ENCODE peak calls at places on chromosome 4, in four cellular contexts. One of them, this sample, is unnamed.

GRCh38 chr4:116066711-116067245 is 953.4 kb upstream of the NDST4 start:
- DNase-seq in K562: no peak
- DNase-seq in NT2/D1: peak; percentile 2
- DNase-seq in HepG2: no peak
- DNase-seq in this sample: no peak

GRCh38 chr4:108345862-108346530 is 177.3 kb upstream of the LEF1 start:
- DNase-seq in HepG2: no peak
- DNase-seq in K562: no peak
- DNase-seq in NT2/D1: no peak
- DNase-seq in this sample: no peak

GRCh38 chr4:186617921-186618320 is 62.6 kb upstream of the MTNR1A start:
- DNase-seq in NT2/D1: no peak
- DNase-seq in K562: no peak
- DNase-seq in HepG2: no peak
- DNase-seq in this sample: no peak

GRCh38 chr4:15868065-15868464 is 70.5 kb downstream of the FGFBP1 start:
- DNase-seq in HepG2: no peak
- DNase-seq in K562: no peak
- DNase-seq in NT2/D1: no peak
- DNase-seq in this sample: no peak

GRCh38 chr4:73259552-73260140 is 1.0 kb upstream of the ANKRD17 start:
- DNase-seq in NT2/D1: no peak
- DNase-seq in HepG2: peak; percentile 9
- DNase-seq in K562: peak; percentile 11
- DNase-seq in this sample: no peak

GRCh38 chr4:56229947-56230346 is 157.3 kb downstream of the AASDH start:
- DNase-seq in HepG2: no peak
- DNase-seq in NT2/D1: no peak
- DNase-seq in K562: no peak
- DNase-seq in this sample: no peak

GRCh38 chr4:53050361-53050774 is 188.3 kb downstream of the RASL11B start:
- DNase-seq in K562: no peak
- DNase-seq in NT2/D1: no peak
- DNase-seq in HepG2: no peak
- DNase-seq in this sample: no peak

GRCh38 chr4:17762705-17763104 is 18.7 kb downstream of the FAM184B start:
- DNase-seq in K562: peak; percentile 37
- DNase-seq in HepG2: peak; percentile 25
- DNase-seq in NT2/D1: no peak
- DNase-seq in this sample: no peak

DNA sequence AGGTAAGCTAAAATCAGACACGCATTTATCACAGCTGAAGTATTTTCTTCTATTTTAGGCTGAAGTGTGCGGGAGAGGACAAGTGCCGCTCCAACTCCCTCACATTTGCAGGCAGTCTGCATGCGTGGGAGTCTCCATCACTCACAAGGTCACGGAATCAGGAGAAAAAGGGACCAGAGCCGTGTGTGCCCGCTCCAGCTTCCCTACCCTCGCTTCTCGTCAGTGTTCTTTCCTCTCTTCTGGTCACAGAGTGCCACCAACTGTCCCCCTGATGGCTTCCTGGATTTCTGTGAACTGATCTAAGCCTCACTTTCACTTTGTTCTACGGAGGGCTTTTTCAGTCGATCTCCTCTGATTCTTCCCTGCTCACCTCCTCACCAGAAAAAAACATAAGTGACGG is 407.3 kb upstream of the AADAT start:
- DNase-seq in HepG2: no peak
- DNase-seq in K562: no peak
- DNase-seq in NT2/D1: no peak
- DNase-seq in this sample: peak; percentile 24
- H3K4me3 ChIP-seq in HepG2: peak overlapping the region; percentile 26
- H3K4me3 ChIP-seq in K562: no peak overlapping the region
- H3K4me3 ChIP-seq in NT2/D1: no peak overlapping the region
- H3K4me3 ChIP-seq in this sample: peak overlapping the region; percentile 57

GRCh38 chr4:8366601-8367000 is 73.9 kb downstream of the ACOX3 start:
- DNase-seq in K562: no peak
- DNase-seq in NT2/D1: no peak
- DNase-seq in HepG2: no peak
- DNase-seq in this sample: no peak

GRCh38 chr4:8364848-8365350 is 75.6 kb downstream of the ACOX3 start:
- DNase-seq in K562: no peak
- DNase-seq in HepG2: no peak
- DNase-seq in NT2/D1: no peak
- DNase-seq in this sample: no peak

GRCh38 chr4:8365951-8366350 is 74.6 kb downstream of the ACOX3 start:
- DNase-seq in K562: no peak
- DNase-seq in NT2/D1: no peak
- DNase-seq in HepG2: no peak
- DNase-seq in this sample: no peak

GRCh38 chr4:8364141-8364540 is 76.4 kb downstream of the ACOX3 start:
- DNase-seq in NT2/D1: no peak
- DNase-seq in HepG2: no peak
- DNase-seq in K562: no peak
- DNase-seq in this sample: no peak

DNA sequence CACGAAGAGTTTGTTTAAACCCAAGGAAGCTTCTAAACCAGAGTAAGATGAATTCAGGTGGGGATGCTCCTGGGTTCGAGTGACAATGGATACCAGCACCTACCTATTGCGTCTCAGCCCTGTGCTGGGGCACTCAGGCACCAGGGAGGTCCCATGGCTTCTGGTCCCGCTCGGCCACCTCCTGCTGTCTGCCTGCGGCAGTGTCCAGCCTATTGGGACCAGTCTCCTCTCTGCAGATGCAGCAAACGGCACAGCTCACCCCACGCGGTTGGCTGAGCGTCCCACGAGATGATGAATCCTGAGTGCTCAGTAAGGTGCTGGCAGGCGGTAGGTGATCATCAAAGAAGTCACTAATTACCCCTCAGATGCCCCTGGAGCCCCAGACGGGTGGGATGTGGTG is 75.2 kb downstream of the ACOX3 start:
- DNase-seq in HepG2: no peak
- DNase-seq in NT2/D1: no peak
- DNase-seq in K562: no peak
- DNase-seq in this sample: no peak
- TF ChIP-seq YY1 in HepG2: no peak
- TF ChIP-seq YY1 in NT2/D1: no peak
- TF ChIP-seq YY1 in K562: no peak
- TF ChIP-seq YY1 in this sample: no peak

GRCh38 chr4:61662362-61662761 is 462.2 kb downstream of the ADGRL3 start:
- DNase-seq in K562: no peak
- DNase-seq in HepG2: no peak
- DNase-seq in NT2/D1: no peak
- DNase-seq in this sample: no peak

GRCh38 chr4:61661960-61662359 is 461.8 kb downstream of the ADGRL3 start:
- DNase-seq in K562: no peak
- DNase-seq in NT2/D1: no peak
- DNase-seq in HepG2: no peak
- DNase-seq in this sample: no peak

GRCh38 chr4:61663310-61663709 is 463.2 kb downstream of the ADGRL3 start:
- DNase-seq in K562: no peak
- DNase-seq in NT2/D1: no peak
- DNase-seq in HepG2: no peak
- DNase-seq in this sample: no peak

GRCh38 chr4:61666248-61666647 is 466.1 kb downstream of the ADGRL3 start:
- DNase-seq in NT2/D1: no peak
- DNase-seq in HepG2: no peak
- DNase-seq in K562: no peak
- DNase-seq in this sample: no peak
- H3K4me3 ChIP-seq in NT2/D1: no peak overlapping the region
- H3K4me3 ChIP-seq in HepG2: no peak overlapping the region
- H3K4me3 ChIP-seq in K562: no peak overlapping the region
- H3K4me3 ChIP-seq in this sample: no peak overlapping the region

GRCh38 chr4:118816538-118817177 is 19.3 kb downstream of the SEC24D start:
- DNase-seq in HepG2: no peak
- DNase-seq in NT2/D1: no peak
- DNase-seq in K562: no peak
- DNase-seq in this sample: no peak
- TF ChIP-seq YY1 in HepG2: no peak
- TF ChIP-seq YY1 in NT2/D1: no peak
- TF ChIP-seq YY1 in K562: no peak
- TF ChIP-seq YY1 in this sample: no peak

GRCh38 chr4:82431831-82432230 is 1.4 kb downstream of the ENOPH1 start:
- DNase-seq in NT2/D1: no peak
- DNase-seq in HepG2: no peak
- DNase-seq in K562: no peak
- DNase-seq in this sample: no peak
- H3K4me3 ChIP-seq in NT2/D1: peak overlapping the region; percentile 94
- H3K4me3 ChIP-seq in HepG2: no peak overlapping the region
- H3K4me3 ChIP-seq in K562: peak overlapping the region; percentile 80
- H3K4me3 ChIP-seq in this sample: peak overlapping the region; percentile 69

GRCh38 chr4:38634047-38634759 is 29.8 kb upstream of the KLF3 start:
- DNase-seq in HepG2: no peak
- DNase-seq in NT2/D1: no peak
- DNase-seq in K562: no peak
- DNase-seq in this sample: no peak
- TF ChIP-seq YY1 in HepG2: no peak
- TF ChIP-seq YY1 in NT2/D1: no peak
- TF ChIP-seq YY1 in K562: no peak
- TF ChIP-seq YY1 in this sample: no peak

GRCh38 chr4:140005699-140006098 is 148.3 kb downstream of the MAML3 start:
- DNase-seq in HepG2: no peak
- DNase-seq in NT2/D1: no peak
- DNase-seq in K562: no peak
- DNase-seq in this sample: no peak

GRCh38 chr4:140000232-140000631 is 153.8 kb downstream of the MAML3 start:
- DNase-seq in NT2/D1: no peak
- DNase-seq in K562: no peak
- DNase-seq in HepG2: no peak
- DNase-seq in this sample: no peak

GRCh38 chr4:140004580-140005314 is 149.2 kb downstream of the MAML3 start:
- DNase-seq in K562: no peak
- DNase-seq in HepG2: no peak
- DNase-seq in NT2/D1: no peak
- DNase-seq in this sample: no peak

GRCh38 chr4:140003851-140004579 is 150.0 kb downstream of the MAML3 start:
- DNase-seq in HepG2: no peak
- DNase-seq in K562: no peak
- DNase-seq in NT2/D1: no peak
- DNase-seq in this sample: no peak
- H3K4me3 ChIP-seq in HepG2: no peak overlapping the region
- H3K4me3 ChIP-seq in K562: no peak overlapping the region
- H3K4me3 ChIP-seq in NT2/D1: no peak overlapping the region
- H3K4me3 ChIP-seq in this sample: no peak overlapping the region

GRCh38 chr4:169063441-169063840 is 53.4 kb upstream of the CBR4 start:
- DNase-seq in NT2/D1: no peak
- DNase-seq in K562: no peak
- DNase-seq in HepG2: no peak
- DNase-seq in this sample: no peak

GRCh38 chr4:169062861-169063197 is 52.8 kb upstream of the CBR4 start:
- DNase-seq in K562: no peak
- DNase-seq in NT2/D1: no peak
- DNase-seq in HepG2: peak; percentile 37
- DNase-seq in this sample: no peak

GRCh38 chr4:169058312-169058711 is 48.3 kb upstream of the CBR4 start:
- DNase-seq in K562: no peak
- DNase-seq in NT2/D1: no peak
- DNase-seq in HepG2: no peak
- DNase-seq in this sample: no peak

GRCh38 chr4:169060396-169061081 is 50.5 kb upstream of the CBR4 start:
- DNase-seq in K562: no peak
- DNase-seq in HepG2: no peak
- DNase-seq in NT2/D1: no peak
- DNase-seq in this sample: no peak

DNA sequence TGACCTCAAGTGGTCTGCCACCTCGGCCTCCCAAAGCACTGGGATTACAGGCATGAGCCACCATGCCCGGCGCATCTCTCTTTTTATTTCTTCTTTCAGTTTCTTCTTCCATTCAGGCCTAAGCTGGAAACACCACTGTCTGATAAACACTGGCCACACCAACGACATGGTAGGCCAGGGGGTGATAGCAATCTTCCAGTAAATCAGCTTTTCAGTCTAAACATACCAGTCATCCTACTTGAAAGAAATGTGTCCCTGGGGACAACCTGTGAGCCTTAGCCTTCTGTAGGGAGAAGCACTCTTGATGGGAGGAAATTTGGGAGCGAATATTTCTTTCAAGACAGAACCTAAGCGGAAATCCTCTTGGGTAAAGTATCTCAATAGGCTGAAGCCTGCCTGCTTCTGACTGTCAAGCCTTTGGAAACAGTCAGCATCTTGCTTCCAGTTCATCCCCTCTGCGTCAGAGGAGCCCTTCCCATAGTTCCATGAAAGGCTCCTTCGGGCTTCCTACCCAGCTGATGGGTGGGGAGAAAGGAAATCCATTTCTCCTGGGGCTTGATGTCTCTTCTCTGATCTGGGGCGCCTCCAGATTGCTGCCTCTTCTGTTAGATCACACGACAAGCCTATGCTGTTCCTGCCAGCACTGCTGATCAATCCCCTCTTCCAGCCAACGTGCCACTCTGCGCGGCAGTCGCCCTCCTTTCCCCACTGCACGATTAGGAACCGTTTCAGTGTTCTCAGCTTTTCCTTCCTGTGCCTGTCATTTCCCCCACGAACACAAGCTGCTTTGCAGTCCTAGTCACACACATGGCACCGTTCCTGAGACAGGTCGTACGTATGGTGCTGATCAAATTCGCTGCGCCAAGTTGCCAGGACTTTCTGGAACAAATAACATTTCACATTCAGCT is 49.5 kb upstream of the CBR4 start:
- DNase-seq in NT2/D1: no peak
- DNase-seq in K562: no peak
- DNase-seq in HepG2: no peak
- DNase-seq in this sample: no peak
- TF ChIP-seq YY1 in NT2/D1: no peak
- TF ChIP-seq YY1 in K562: no peak
- TF ChIP-seq YY1 in HepG2: no peak
- TF ChIP-seq YY1 in this sample: no peak

This sample was measured in GM12878.